ENCODE peak calls at places on chromosomes 11 and 22, in five cellular contexts. One of them, this sample, is unnamed.

GRCh38 chr22:31019276-31019930 is 50.3 kb downstream of the TUG1 start:
- DNase-seq in GM12878: no peak
- DNase-seq in H1: no peak
- DNase-seq in NT2/D1: no peak
- DNase-seq in HepG2: no peak
- DNase-seq in this sample: no peak

GRCh38 chr11:55481416-55481815 is 72.9 kb upstream of the OR4C15 start:
- DNase-seq in GM12878: no peak
- DNase-seq in H1: no peak
- DNase-seq in HepG2: no peak
- DNase-seq in NT2/D1: no peak
- DNase-seq in this sample: no peak

GRCh38 chr22:42939941-42940653 is 74.9 kb downstream of the PACSIN2 start:
- DNase-seq in GM12878: no peak
- DNase-seq in H1: no peak
- DNase-seq in HepG2: peak
- DNase-seq in NT2/D1: no peak
- DNase-seq in this sample: no peak

GRCh38 chr11:122681731-122682130 is 26.2 kb downstream of the UBASH3B start:
- DNase-seq in HepG2: no peak
- DNase-seq in H1: no peak
- DNase-seq in NT2/D1: no peak
- DNase-seq in GM12878: no peak
- DNase-seq in this sample: no peak

GRCh38 chr22:46108564-46109473 is 41.5 kb upstream of the PPARA start:
- DNase-seq in H1: no peak
- DNase-seq in GM12878: no peak
- DNase-seq in HepG2: peak
- DNase-seq in NT2/D1: no peak
- DNase-seq in this sample: peak

GRCh38 chr22:48758905-48759875 is 1068.5 kb downstream of the BRD1 start:
- DNase-seq in GM12878: no peak
- DNase-seq in HepG2: no peak
- DNase-seq in H1: no peak
- DNase-seq in NT2/D1: no peak
- DNase-seq in this sample: no peak

GRCh38 chr22:44125421-44125820 is 55.3 kb upstream of the PARVG start:
- DNase-seq in NT2/D1: no peak
- DNase-seq in GM12878: no peak
- DNase-seq in H1: no peak
- DNase-seq in HepG2: no peak
- DNase-seq in this sample: no peak

GRCh38 chr11:10444725-10445286 is 10.3 kb upstream of the AMPD3 start:
- DNase-seq in H1: no peak
- DNase-seq in NT2/D1: no peak
- DNase-seq in HepG2: no peak
- DNase-seq in GM12878: no peak
- DNase-seq in this sample: no peak

GRCh38 chr11:128282053-128282452 is 305.3 kb downstream of the ETS1 start:
- DNase-seq in NT2/D1: no peak
- DNase-seq in HepG2: no peak
- DNase-seq in H1: no peak
- DNase-seq in GM12878: no peak
- DNase-seq in this sample: no peak

GRCh38 chr11:1540074-1540473 is 32.0 kb downstream of the DUSP8 start:
- DNase-seq in H1: no peak
- DNase-seq in GM12878: no peak
- DNase-seq in HepG2: no peak
- DNase-seq in NT2/D1: no peak
- DNase-seq in this sample: no peak

GRCh38 chr11:84922836-84923235 is 704.3 kb downstream of the DLG2 start:
- DNase-seq in NT2/D1: no peak
- DNase-seq in GM12878: no peak
- DNase-seq in HepG2: no peak
- DNase-seq in H1: no peak
- DNase-seq in this sample: no peak

GRCh38 chr11:46936138-46937110 is at the start of gene CSTPP1:
- DNase-seq in GM12878: peak
- DNase-seq in NT2/D1: peak
- DNase-seq in HepG2: peak
- DNase-seq in H1: peak
- DNase-seq in this sample: peak

GRCh38 chr11:61817471-61818202 is 834 bp upstream of the FADS1 start:
- DNase-seq in NT2/D1: no peak
- DNase-seq in HepG2: peak
- DNase-seq in GM12878: no peak
- DNase-seq in H1: no peak
- DNase-seq in this sample: no peak

GRCh38 chr11:407651-408080 is 7.1 kb downstream of the SIGIRR start:
- DNase-seq in H1: no peak
- DNase-seq in HepG2: no peak
- DNase-seq in GM12878: no peak
- DNase-seq in NT2/D1: no peak
- DNase-seq in this sample: no peak

GRCh38 chr11:416757-417621 is 2.2 kb upstream of the SIGIRR start:
- DNase-seq in HepG2: no peak
- DNase-seq in GM12878: no peak
- DNase-seq in NT2/D1: no peak
- DNase-seq in H1: peak
- DNase-seq in this sample: no peak

GRCh38 chr11:7775689-7776088 is 21.1 kb downstream of the OR5P2 start:
- DNase-seq in HepG2: no peak
- DNase-seq in GM12878: no peak
- DNase-seq in NT2/D1: no peak
- DNase-seq in H1: no peak
- DNase-seq in this sample: no peak

GRCh38 chr11:132187814-132188213 is 817.4 kb downstream of the NTM start:
- DNase-seq in GM12878: no peak
- DNase-seq in HepG2: no peak
- DNase-seq in H1: no peak
- DNase-seq in NT2/D1: no peak
- DNase-seq in this sample: no peak

GRCh38 chr11:77592727-77593126 is 3.0 kb downstream of the AQP11 start:
- DNase-seq in GM12878: no peak
- DNase-seq in HepG2: no peak
- DNase-seq in H1: no peak
- DNase-seq in NT2/D1: no peak
- DNase-seq in this sample: no peak

GRCh38 chr11:111557425-111558111 is 17.0 kb downstream of the LAYN start:
- DNase-seq in NT2/D1: no peak
- DNase-seq in GM12878: no peak
- DNase-seq in HepG2: peak
- DNase-seq in H1: no peak
- DNase-seq in this sample: no peak

GRCh38 chr22:46451741-46452140 is 85.7 kb downstream of the CELSR1 start:
- DNase-seq in HepG2: no peak
- DNase-seq in NT2/D1: no peak
- DNase-seq in H1: no peak
- DNase-seq in GM12878: no peak
- DNase-seq in this sample: no peak

GRCh38 chr11:75767228-75767572 is 1.4 kb upstream of the DGAT2 start:
- DNase-seq in HepG2: no peak
- DNase-seq in H1: no peak
- DNase-seq in NT2/D1: no peak
- DNase-seq in GM12878: no peak
- DNase-seq in this sample: no peak

GRCh38 chr11:102528618-102529017 is 1.9 kb downstream of the MMP7 start:
- DNase-seq in H1: no peak
- DNase-seq in HepG2: no peak
- DNase-seq in GM12878: no peak
- DNase-seq in NT2/D1: no peak
- DNase-seq in this sample: no peak

GRCh38 chr11:80383655-80384054 is 942.8 kb upstream of the TENM4 start:
- DNase-seq in H1: no peak
- DNase-seq in NT2/D1: no peak
- DNase-seq in HepG2: no peak
- DNase-seq in GM12878: no peak
- DNase-seq in this sample: peak

GRCh38 chr11:5938603-5938965 is 3.5 kb upstream of the OR56A3 start:
- DNase-seq in GM12878: no peak
- DNase-seq in NT2/D1: no peak
- DNase-seq in H1: no peak
- DNase-seq in HepG2: no peak
- DNase-seq in this sample: no peak

GRCh38 chr11:61124574-61125309 is 22.5 kb downstream of the CD5 start:
- DNase-seq in HepG2: no peak
- DNase-seq in H1: no peak
- DNase-seq in NT2/D1: no peak
- DNase-seq in GM12878: no peak
- DNase-seq in this sample: no peak

GRCh38 chr11:124889692-124890091 is 8.0 kb downstream of the ROBO4 start:
- DNase-seq in HepG2: no peak
- DNase-seq in NT2/D1: no peak
- DNase-seq in GM12878: no peak
- DNase-seq in H1: no peak
- DNase-seq in this sample: no peak

GRCh38 chr11:86696004-86696403 is 23.6 kb upstream of the ME3 start:
- DNase-seq in H1: no peak
- DNase-seq in NT2/D1: no peak
- DNase-seq in HepG2: peak
- DNase-seq in GM12878: no peak
- DNase-seq in this sample: no peak

GRCh38 chr22:19707347-19708322 is 6.7 kb upstream of the SEPTIN5 start:
- DNase-seq in HepG2: no peak
- DNase-seq in H1: no peak
- DNase-seq in NT2/D1: no peak
- DNase-seq in GM12878: no peak
- DNase-seq in this sample: no peak

GRCh38 chr22:43001271-43002197 is 13.4 kb downstream of the PACSIN2 start:
- DNase-seq in H1: no peak
- DNase-seq in GM12878: no peak
- DNase-seq in NT2/D1: no peak
- DNase-seq in HepG2: peak
- DNase-seq in this sample: no peak

GRCh38 chr22:24304067-24304675 is 33.5 kb downstream of the SPECC1L start:
- DNase-seq in HepG2: no peak
- DNase-seq in GM12878: no peak
- DNase-seq in H1: no peak
- DNase-seq in NT2/D1: no peak
- DNase-seq in this sample: no peak

GRCh38 chr22:46577361-46578249 is 40.2 kb upstream of the CELSR1 start:
- DNase-seq in NT2/D1: no peak
- DNase-seq in H1: no peak
- DNase-seq in HepG2: no peak
- DNase-seq in GM12878: no peak
- DNase-seq in this sample: no peak

DNA sequence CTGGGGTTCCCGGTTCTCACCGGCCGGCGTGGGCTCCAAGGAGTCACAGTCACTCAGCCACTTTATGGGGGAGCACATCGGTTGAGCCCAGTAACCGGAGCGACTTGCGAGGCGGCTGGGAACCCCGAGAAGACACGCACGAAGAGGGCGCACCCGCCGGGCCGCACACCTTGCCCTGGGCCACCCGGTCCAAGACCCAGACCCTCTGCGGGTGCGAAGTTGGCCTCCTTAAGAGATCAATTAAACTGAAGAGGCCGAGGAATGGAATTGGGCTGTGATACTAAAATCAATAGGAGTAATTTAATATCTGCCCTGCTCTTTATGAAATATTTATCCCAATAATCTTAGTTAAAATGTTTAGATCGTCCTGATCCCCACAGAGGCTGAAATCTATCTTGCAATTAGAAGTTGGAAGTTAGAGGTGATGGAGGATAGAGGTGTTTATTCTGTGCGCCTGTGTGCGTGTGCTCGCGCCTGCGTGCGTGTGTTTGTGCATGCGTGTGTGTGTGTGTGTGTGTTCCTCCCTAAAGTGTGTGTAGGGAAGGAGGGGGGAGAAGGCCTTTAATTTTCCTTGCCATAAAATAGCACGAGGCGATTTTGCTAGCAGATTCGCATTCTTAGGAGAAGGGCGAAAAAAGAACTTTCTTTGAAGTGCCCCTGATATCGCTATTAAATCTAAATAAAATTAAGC is 978 bp upstream of the MN1 start:
- DNase-seq in HepG2: no peak
- DNase-seq in GM12878: no peak
- DNase-seq in H1: no peak
- DNase-seq in NT2/D1: no peak
- DNase-seq in this sample: peak
- TF ChIP-seq SUZ12 in HepG2: no peak
- TF ChIP-seq SUZ12 in GM12878: no peak
- TF ChIP-seq SUZ12 in H1: peak
- TF ChIP-seq SUZ12 in NT2/D1: no peak
- TF ChIP-seq SUZ12 in this sample: no peak

GRCh38 chr11:66912361-66912760 is 45.8 kb downstream of the PC start:
- DNase-seq in HepG2: no peak
- DNase-seq in H1: no peak
- DNase-seq in GM12878: no peak
- DNase-seq in NT2/D1: no peak
- DNase-seq in this sample: no peak
- TF ChIP-seq SUZ12 in HepG2: no peak
- TF ChIP-seq SUZ12 in H1: no peak
- TF ChIP-seq SUZ12 in GM12878: no peak
- TF ChIP-seq SUZ12 in NT2/D1: no peak
- TF ChIP-seq SUZ12 in this sample: no peak

DNA sequence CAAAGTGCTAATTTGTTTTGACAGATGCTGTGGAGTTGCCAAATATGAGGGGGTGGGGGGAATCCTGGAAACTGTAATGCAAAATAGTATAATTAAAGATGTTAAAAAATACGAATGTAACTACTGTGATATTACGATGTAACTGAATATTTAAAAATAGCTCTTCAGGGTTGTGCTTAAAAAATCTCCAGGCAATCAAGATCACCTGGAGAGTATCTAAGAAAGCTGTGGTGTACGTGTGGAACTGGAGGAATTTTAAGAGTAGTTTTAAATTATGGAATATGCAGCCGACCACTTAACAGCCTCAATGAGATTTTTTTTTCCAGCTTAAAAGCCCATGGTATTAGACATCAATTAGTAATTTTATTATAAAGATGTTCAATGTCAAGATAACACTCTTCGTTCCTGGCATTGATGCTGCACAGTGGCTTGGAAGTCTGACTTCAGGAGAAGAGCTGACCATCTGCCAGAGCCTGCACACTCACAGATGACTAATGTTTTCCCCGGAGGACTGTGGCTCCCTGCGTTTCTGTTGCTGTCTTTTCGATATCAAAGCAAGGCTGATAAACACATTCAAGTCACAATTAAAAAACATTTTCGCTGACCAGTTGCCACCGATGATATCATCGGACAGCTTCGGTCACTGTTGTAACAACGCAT is 122.0 kb upstream of the RCN1 start:
- DNase-seq in H1: no peak
- DNase-seq in GM12878: no peak
- DNase-seq in NT2/D1: no peak
- DNase-seq in HepG2: no peak
- DNase-seq in this sample: no peak
- TF ChIP-seq SUZ12 in H1: no peak
- TF ChIP-seq SUZ12 in GM12878: no peak
- TF ChIP-seq SUZ12 in NT2/D1: no peak
- TF ChIP-seq SUZ12 in HepG2: no peak
- TF ChIP-seq SUZ12 in this sample: no peak

DNA sequence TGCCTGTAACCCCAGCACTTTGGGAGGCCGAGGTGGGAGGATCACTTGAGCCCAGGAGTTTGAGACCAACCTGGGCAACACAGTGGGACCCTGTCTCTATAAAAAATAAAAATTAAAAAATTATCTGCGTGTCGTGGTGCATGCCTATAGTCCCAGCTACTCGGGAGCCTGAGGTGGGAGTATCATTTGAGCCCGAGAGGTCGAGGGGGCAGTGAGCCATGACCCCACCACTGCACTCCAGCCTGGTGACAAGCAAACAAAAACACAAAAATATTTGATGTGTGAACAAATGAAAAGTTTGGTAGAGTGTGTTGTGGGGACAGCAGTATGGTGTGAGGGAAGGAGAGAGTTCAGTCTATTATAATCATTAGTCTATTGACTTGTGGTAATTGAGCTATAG is 90.8 kb upstream of the PARVA start:
- DNase-seq in H1: no peak
- DNase-seq in NT2/D1: no peak
- DNase-seq in HepG2: no peak
- DNase-seq in GM12878: no peak
- DNase-seq in this sample: no peak
- TF ChIP-seq SUZ12 in H1: no peak
- TF ChIP-seq SUZ12 in NT2/D1: no peak
- TF ChIP-seq SUZ12 in HepG2: no peak
- TF ChIP-seq SUZ12 in GM12878: no peak
- TF ChIP-seq SUZ12 in this sample: no peak

This sample was measured in HEK293T.